ENCODE peak calls at places on chromosomes 12 and 14, in seven cellular contexts. One of them, this sample, is unnamed.

GRCh38 chr12:53078425-53079225 is 565 bp downstream of the SPRYD3 start:
- DNase-seq in fibroblast of lung: no peak
- DNase-seq in GM23248: peak; percentile 73
- DNase-seq in mesendoderm: no peak
- DNase-seq in H9: no peak
- DNase-seq in PC-3: peak; percentile 49
- DNase-seq in adipocyte: peak; percentile 63
- DNase-seq in this sample: peak; percentile 70

GRCh38 chr14:35400707-35401421 is 3.7 kb downstream of the NFKBIA start:
- DNase-seq in fibroblast of lung: no peak
- DNase-seq in adipocyte: no peak
- DNase-seq in PC-3: no peak
- DNase-seq in H9: no peak
- DNase-seq in mesendoderm: no peak
- DNase-seq in GM23248: peak; percentile 38
- DNase-seq in this sample: no peak

GRCh38 chr12:89703768-89704167 is 4.9 kb downstream of the ATP2B1 start:
- DNase-seq in H9: no peak
- DNase-seq in PC-3: peak; percentile 59
- DNase-seq in adipocyte: no peak
- DNase-seq in GM23248: peak; percentile 14
- DNase-seq in fibroblast of lung: no peak
- DNase-seq in mesendoderm: no peak
- DNase-seq in this sample: no peak

GRCh38 chr14:45785240-45785639 is 532.2 kb upstream of the MIS18BP1 start:
- DNase-seq in adipocyte: no peak
- DNase-seq in H9: no peak
- DNase-seq in GM23248: no peak
- DNase-seq in PC-3: no peak
- DNase-seq in mesendoderm: no peak
- DNase-seq in fibroblast of lung: no peak
- DNase-seq in this sample: no peak

GRCh38 chr14:23061995-23062394 is 4.7 kb upstream of the CDH24 start:
- DNase-seq in adipocyte: peak; percentile 87
- DNase-seq in fibroblast of lung: peak; percentile 95
- DNase-seq in mesendoderm: peak; percentile 94
- DNase-seq in H9: no peak
- DNase-seq in GM23248: peak; percentile 89
- DNase-seq in PC-3: peak; percentile 96
- DNase-seq in this sample: no peak

GRCh38 chr14:28902930-28903329 is 136.3 kb downstream of the FOXG1 start:
- DNase-seq in fibroblast of lung: no peak
- DNase-seq in PC-3: no peak
- DNase-seq in adipocyte: peak; percentile 2
- DNase-seq in GM23248: peak; percentile 1
- DNase-seq in H9: no peak
- DNase-seq in mesendoderm: no peak
- DNase-seq in this sample: no peak

GRCh38 chr14:87494010-87494409 is 499.0 kb downstream of the GALC start:
- DNase-seq in PC-3: no peak
- DNase-seq in adipocyte: no peak
- DNase-seq in H9: no peak
- DNase-seq in fibroblast of lung: no peak
- DNase-seq in GM23248: no peak
- DNase-seq in mesendoderm: peak; percentile 41
- DNase-seq in this sample: no peak

GRCh38 chr12:27277846-27278260 is 33.8 kb downstream of the STK38L start:
- DNase-seq in mesendoderm: peak; percentile 73
- DNase-seq in PC-3: peak; percentile 83
- DNase-seq in H9: no peak
- DNase-seq in fibroblast of lung: peak; percentile 90
- DNase-seq in GM23248: peak; percentile 88
- DNase-seq in adipocyte: peak; percentile 74
- DNase-seq in this sample: peak; percentile 55

GRCh38 chr14:79378020-79378419 is 833.3 kb downstream of the DIO2 start:
- DNase-seq in H9: peak; percentile 60
- DNase-seq in fibroblast of lung: no peak
- DNase-seq in GM23248: no peak
- DNase-seq in PC-3: no peak
- DNase-seq in adipocyte: no peak
- DNase-seq in mesendoderm: no peak
- DNase-seq in this sample: no peak

GRCh38 chr14:52733824-52734223 is 3.9 kb downstream of the STYX start:
- DNase-seq in mesendoderm: peak; percentile 23
- DNase-seq in PC-3: no peak
- DNase-seq in H9: peak; percentile 42
- DNase-seq in GM23248: no peak
- DNase-seq in adipocyte: no peak
- DNase-seq in fibroblast of lung: no peak
- DNase-seq in this sample: no peak

GRCh38 chr12:93883436-93884154 is 206.4 kb downstream of the CRADD start:
- DNase-seq in fibroblast of lung: peak; percentile 42
- DNase-seq in GM23248: peak; percentile 91
- DNase-seq in mesendoderm: no peak
- DNase-seq in H9: no peak
- DNase-seq in adipocyte: peak; percentile 74
- DNase-seq in PC-3: peak; percentile 19
- DNase-seq in this sample: no peak
- H3K9ac ChIP-seq in fibroblast of lung: no peak overlapping the region
- H3K9ac ChIP-seq in GM23248: peak overlapping the region; percentile 17
- H3K9ac ChIP-seq in mesendoderm: no peak overlapping the region
- H3K9ac ChIP-seq in H9: no peak overlapping the region
- H3K9ac ChIP-seq in adipocyte: no peak overlapping the region
- H3K9ac ChIP-seq in PC-3: no peak overlapping the region
- H3K9ac ChIP-seq in this sample: no peak overlapping the region

DNA sequence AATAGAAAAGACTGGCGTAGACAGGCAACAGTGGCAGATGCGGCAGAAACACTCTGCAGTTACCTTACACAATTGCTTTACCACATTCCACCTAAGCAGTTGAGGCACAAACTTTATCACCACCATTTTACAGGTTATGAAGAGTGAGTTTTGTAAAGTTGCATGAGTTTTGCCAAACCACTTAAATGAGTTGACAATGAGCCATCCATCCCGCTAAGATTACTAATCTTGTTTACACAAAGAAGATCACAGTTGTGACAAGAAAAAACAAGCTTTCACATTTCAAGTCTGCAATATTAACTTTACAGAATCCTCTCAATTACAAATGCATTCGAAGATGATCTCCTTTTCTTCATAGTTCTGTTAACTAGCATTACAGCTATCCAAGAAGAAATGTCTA is 1.8 kb downstream of the TMCC3 start:
- DNase-seq in mesendoderm: no peak
- DNase-seq in adipocyte: no peak
- DNase-seq in H9: no peak
- DNase-seq in fibroblast of lung: no peak
- DNase-seq in GM23248: peak; percentile 44
- DNase-seq in PC-3: peak; percentile 83
- DNase-seq in this sample: no peak
- H3K9ac ChIP-seq in mesendoderm: no peak overlapping the region
- H3K9ac ChIP-seq in adipocyte: no peak overlapping the region
- H3K9ac ChIP-seq in H9: no peak overlapping the region
- H3K9ac ChIP-seq in fibroblast of lung: no peak overlapping the region
- H3K9ac ChIP-seq in GM23248: no peak overlapping the region
- H3K9ac ChIP-seq in PC-3: peak overlapping the region; percentile 78
- H3K9ac ChIP-seq in this sample: no peak overlapping the region

GRCh38 chr12:31362115-31362758 is 36.3 kb upstream of the SINHCAF start:
- DNase-seq in fibroblast of lung: no peak
- DNase-seq in H9: peak; percentile 76
- DNase-seq in GM23248: no peak
- DNase-seq in mesendoderm: peak; percentile 69
- DNase-seq in PC-3: no peak
- DNase-seq in adipocyte: no peak
- DNase-seq in this sample: peak; percentile 75
- H3K9ac ChIP-seq in fibroblast of lung: no peak overlapping the region
- H3K9ac ChIP-seq in H9: no peak overlapping the region
- H3K9ac ChIP-seq in GM23248: no peak overlapping the region
- H3K9ac ChIP-seq in mesendoderm: peak overlapping the region; percentile 60
- H3K9ac ChIP-seq in PC-3: no peak overlapping the region
- H3K9ac ChIP-seq in adipocyte: no peak overlapping the region
- H3K9ac ChIP-seq in this sample: peak overlapping the region; percentile 69

DNA sequence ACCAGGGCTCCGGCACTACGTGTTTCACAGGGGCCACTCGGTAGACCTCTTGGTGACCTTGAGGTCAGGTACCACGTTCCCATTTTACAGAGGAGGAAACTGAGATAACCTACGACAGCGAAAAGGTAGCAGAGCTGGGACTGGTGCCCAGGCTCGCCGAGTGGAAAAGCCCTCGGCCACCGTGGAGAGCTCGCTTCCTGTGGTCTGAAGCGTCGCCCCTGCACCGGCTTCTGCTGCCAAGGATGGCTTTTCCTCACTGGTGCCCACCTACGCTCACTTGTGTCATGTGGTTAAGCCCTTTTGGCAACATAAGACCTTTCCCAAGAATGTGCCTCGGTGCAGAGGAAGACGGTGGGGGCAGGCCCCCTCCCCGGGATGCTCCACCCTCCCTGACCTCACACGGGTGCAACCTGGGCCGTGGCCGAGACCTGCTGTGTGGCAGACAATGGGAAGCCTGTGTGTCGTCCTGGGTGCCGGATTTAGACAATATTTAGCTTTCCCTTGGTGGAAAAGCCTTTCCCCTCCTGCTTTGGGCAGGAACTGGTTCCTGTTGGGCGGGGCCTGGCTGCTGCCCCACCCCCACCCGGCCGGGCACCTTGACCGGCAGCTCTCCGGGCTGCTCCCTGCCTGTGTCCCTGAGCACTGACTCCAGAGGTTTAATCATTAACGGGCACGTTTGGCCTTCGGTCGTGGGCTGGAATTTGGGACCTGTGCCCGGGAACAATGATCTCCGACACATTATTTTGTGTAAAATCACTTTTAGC is 32.4 kb upstream of the PPP1R13B start:
- DNase-seq in adipocyte: no peak
- DNase-seq in GM23248: peak; percentile 66
- DNase-seq in mesendoderm: peak; percentile 57
- DNase-seq in H9: peak; percentile 69
- DNase-seq in fibroblast of lung: no peak
- DNase-seq in PC-3: peak; percentile 74
- DNase-seq in this sample: no peak
- H3K9ac ChIP-seq in adipocyte: peak overlapping the region; percentile 40
- H3K9ac ChIP-seq in GM23248: no peak overlapping the region
- H3K9ac ChIP-seq in mesendoderm: peak overlapping the region; percentile 43
- H3K9ac ChIP-seq in H9: no peak overlapping the region
- H3K9ac ChIP-seq in fibroblast of lung: no peak overlapping the region
- H3K9ac ChIP-seq in PC-3: peak overlapping the region; percentile 19
- H3K9ac ChIP-seq in this sample: no peak overlapping the region

DNA sequence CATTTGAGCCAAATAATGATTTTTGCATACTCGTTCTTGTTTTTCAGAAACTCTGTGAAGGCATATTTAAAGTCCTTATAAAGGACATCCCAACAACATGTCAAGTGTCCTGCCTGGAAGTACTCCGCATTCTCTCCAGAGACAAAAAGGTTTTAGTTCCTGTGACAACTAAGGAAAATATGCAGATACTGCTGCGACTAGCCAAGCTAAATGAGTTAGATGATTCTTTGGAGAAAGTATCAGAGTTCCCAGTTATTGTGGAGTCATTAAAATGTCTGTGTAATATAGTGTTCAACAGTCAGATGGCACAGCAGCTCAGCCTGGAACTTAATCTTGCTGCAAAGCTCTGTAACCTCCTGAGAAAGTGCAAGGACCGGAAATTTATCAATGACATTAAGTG is 40.2 kb downstream of the RIC8B start:
- DNase-seq in mesendoderm: no peak
- DNase-seq in adipocyte: no peak
- DNase-seq in fibroblast of lung: no peak
- DNase-seq in PC-3: no peak
- DNase-seq in H9: no peak
- DNase-seq in GM23248: no peak
- DNase-seq in this sample: no peak
- H3K9ac ChIP-seq in mesendoderm: no peak overlapping the region
- H3K9ac ChIP-seq in adipocyte: no peak overlapping the region
- H3K9ac ChIP-seq in fibroblast of lung: no peak overlapping the region
- H3K9ac ChIP-seq in PC-3: no peak overlapping the region
- H3K9ac ChIP-seq in H9: no peak overlapping the region
- H3K9ac ChIP-seq in GM23248: no peak overlapping the region
- H3K9ac ChIP-seq in this sample: no peak overlapping the region

DNA sequence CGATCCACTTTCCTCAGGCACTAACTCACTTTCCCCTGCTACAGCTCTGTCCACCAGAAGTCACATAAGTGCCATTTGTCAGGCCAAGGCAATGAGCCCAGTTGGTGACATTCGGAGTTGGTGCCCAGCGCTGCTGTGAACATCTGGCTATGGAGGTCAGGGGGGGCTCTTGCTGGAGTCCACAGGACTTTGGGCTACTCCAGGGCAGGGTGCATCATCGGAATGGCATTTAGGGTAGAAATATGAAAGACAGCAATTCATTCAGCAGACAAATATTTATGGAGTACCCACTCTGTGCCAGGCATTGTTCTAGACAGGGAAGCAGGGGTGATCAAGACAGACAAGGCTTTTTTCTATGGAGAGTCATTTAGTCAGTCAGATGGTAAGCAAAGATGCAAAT is 1.5 kb upstream of the PPP1CC start:
- DNase-seq in adipocyte: peak; percentile 60
- DNase-seq in fibroblast of lung: peak; percentile 44
- DNase-seq in mesendoderm: no peak
- DNase-seq in H9: no peak
- DNase-seq in PC-3: peak; percentile 91
- DNase-seq in GM23248: peak; percentile 79
- DNase-seq in this sample: no peak
- H3K9ac ChIP-seq in adipocyte: peak overlapping the region; percentile 79
- H3K9ac ChIP-seq in fibroblast of lung: no peak overlapping the region
- H3K9ac ChIP-seq in mesendoderm: peak overlapping the region; percentile 62
- H3K9ac ChIP-seq in H9: peak overlapping the region; percentile 69
- H3K9ac ChIP-seq in PC-3: no peak overlapping the region
- H3K9ac ChIP-seq in GM23248: no peak overlapping the region
- H3K9ac ChIP-seq in this sample: no peak overlapping the region

DNA sequence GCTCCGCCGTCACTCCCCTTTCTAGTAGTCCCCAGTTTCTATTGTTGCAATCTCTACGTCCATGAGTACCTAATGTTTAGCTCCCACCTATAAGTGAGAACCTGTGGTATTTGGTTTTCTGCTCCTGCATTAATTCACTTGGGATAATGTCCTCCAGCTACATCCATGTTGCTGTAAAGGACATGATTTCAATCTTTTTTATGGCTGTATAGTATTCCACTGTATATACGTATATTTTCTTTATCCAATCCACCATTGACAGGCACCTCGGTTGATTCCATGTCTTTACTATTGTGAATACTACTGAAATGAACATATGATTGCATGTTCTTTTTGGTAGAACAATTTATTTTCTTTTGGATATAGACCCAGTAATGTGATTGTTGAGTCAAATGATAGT is 114.7 kb downstream of the ANKS1B start:
- DNase-seq in adipocyte: no peak
- DNase-seq in GM23248: no peak
- DNase-seq in H9: no peak
- DNase-seq in fibroblast of lung: no peak
- DNase-seq in PC-3: no peak
- DNase-seq in mesendoderm: no peak
- DNase-seq in this sample: no peak
- H3K9ac ChIP-seq in adipocyte: no peak overlapping the region
- H3K9ac ChIP-seq in GM23248: no peak overlapping the region
- H3K9ac ChIP-seq in H9: no peak overlapping the region
- H3K9ac ChIP-seq in fibroblast of lung: no peak overlapping the region
- H3K9ac ChIP-seq in PC-3: no peak overlapping the region
- H3K9ac ChIP-seq in mesendoderm: no peak overlapping the region
- H3K9ac ChIP-seq in this sample: no peak overlapping the region

GRCh38 chr12:120115066-120115465 is 1.5 kb downstream of the RAB35 start:
- DNase-seq in adipocyte: no peak
- DNase-seq in mesendoderm: no peak
- DNase-seq in H9: no peak
- DNase-seq in PC-3: no peak
- DNase-seq in GM23248: no peak
- DNase-seq in fibroblast of lung: no peak
- DNase-seq in this sample: no peak
- H3K9ac ChIP-seq in adipocyte: peak overlapping the region; percentile 91
- H3K9ac ChIP-seq in mesendoderm: peak overlapping the region; percentile 99
- H3K9ac ChIP-seq in H9: peak overlapping the region; percentile 89
- H3K9ac ChIP-seq in PC-3: peak overlapping the region; percentile 95
- H3K9ac ChIP-seq in GM23248: peak overlapping the region; percentile 93
- H3K9ac ChIP-seq in fibroblast of lung: no peak overlapping the region
- H3K9ac ChIP-seq in this sample: no peak overlapping the region